ENCODE peak calls at places on chromosomes 12 and 14, in ten cellular contexts. P is RWPE2, O is mucosa of descending colon, G is A549, D is right lobe of liver, Y is fibroblast of mammary gland, X is epithelial cell of esophagus, F is Peyer's patch, K is keratinocyte, J is fibroblast of lung. Q is an unnamed sample.

GRCh38 chr14:53411110-53411509 is 258.0 kb upstream of the DDHD1 start:
- DNase-seq in P (no peak), O (no peak), J (peak; percentile 90), G (no peak), Y (peak; percentile 79), F (no peak), X (peak; percentile 11), K (no peak), D (no peak), Q (peak; percentile 94)

GRCh38 chr14:36652542-36653201 is 9.0 kb upstream of the PAX9 start:
- DNase-seq in D (no peak), P (no peak), G (no peak), F (no peak), O (no peak), X (peak; percentile 28), J (no peak), Y (peak; percentile 16), K (no peak), Q (no peak)

GRCh38 chr12:6627598-6627997 is 8.2 kb downstream of the LPAR5 start:
- DNase-seq in J (no peak), K (no peak), X (no peak), D (no peak), P (no peak), Y (no peak), O (no peak), G (no peak), F (no peak), Q (no peak)

GRCh38 chr12:67705394-67706370 is 57.1 kb downstream of the DYRK2 start:
- DNase-seq in X (no peak), G (peak; percentile 62), Y (peak; percentile 84), D (no peak), J (peak; percentile 68), P (no peak), K (no peak), O (no peak), F (no peak), Q (peak; percentile 89)

GRCh38 chr14:84482256-84483071 is 1047.5 kb upstream of the FLRT2 start:
- DNase-seq in F (no peak), K (peak; percentile 9), G (no peak), J (peak; percentile 61), D (no peak), X (peak; percentile 25), P (no peak), O (no peak), Y (peak; percentile 38), Q (peak; percentile 70)

GRCh38 chr12:109422251-109422650 is 54.8 kb downstream of the KCTD10 start:
- DNase-seq in K (no peak), P (no peak), O (no peak), X (no peak), J (no peak), D (no peak), Y (no peak), G (no peak), F (no peak), Q (no peak)

GRCh38 chr14:102155150-102155549 is 15.5 kb downstream of the WDR20 start:
- DNase-seq in X (no peak), K (no peak), J (peak; percentile 16), D (no peak), F (no peak), G (no peak), O (no peak), P (no peak), Y (peak; percentile 37), Q (no peak)

GRCh38 chr12:54306925-54307731 is 6.3 kb upstream of the NFE2 start:
- DNase-seq in G (peak; percentile 91), O (peak; percentile 96), X (peak; percentile 97), K (peak; percentile 84), Y (peak; percentile 57), J (peak; percentile 67), F (peak; percentile 91), D (peak; percentile 90), P (peak; percentile 95), Q (peak; percentile 50)

GRCh38 chr12:119202544-119202943 is 23.8 kb downstream of the HSPB8 start:
- DNase-seq in G (no peak), D (no peak), F (no peak), X (no peak), O (no peak), K (no peak), P (no peak), Y (no peak), J (no peak), Q (no peak)

GRCh38 chr14:100317897-100318808 is 5.0 kb upstream of the SLC25A47 start:
- DNase-seq in F (peak; percentile 77), X (peak; percentile 34), J (peak; percentile 46), P (no peak), G (peak; percentile 63), O (peak; percentile 77), K (no peak), D (no peak), Y (peak; percentile 49), Q (peak; percentile 44)

GRCh38 chr12:131327521-131328488 is 374.1 kb downstream of the ADGRD1 start:
- DNase-seq in D (peak; percentile 43), X (no peak), O (no peak), K (no peak), F (no peak), Y (no peak), J (no peak), P (no peak), G (peak; percentile 18), Q (no peak)

GRCh38 chr12:1574863-1575254 is 19.5 kb downstream of the FBXL14 start:
- DNase-seq in O (no peak), F (no peak), G (no peak), D (no peak), J (no peak), K (no peak), X (no peak), Y (no peak), P (no peak), Q (no peak)

DNA sequence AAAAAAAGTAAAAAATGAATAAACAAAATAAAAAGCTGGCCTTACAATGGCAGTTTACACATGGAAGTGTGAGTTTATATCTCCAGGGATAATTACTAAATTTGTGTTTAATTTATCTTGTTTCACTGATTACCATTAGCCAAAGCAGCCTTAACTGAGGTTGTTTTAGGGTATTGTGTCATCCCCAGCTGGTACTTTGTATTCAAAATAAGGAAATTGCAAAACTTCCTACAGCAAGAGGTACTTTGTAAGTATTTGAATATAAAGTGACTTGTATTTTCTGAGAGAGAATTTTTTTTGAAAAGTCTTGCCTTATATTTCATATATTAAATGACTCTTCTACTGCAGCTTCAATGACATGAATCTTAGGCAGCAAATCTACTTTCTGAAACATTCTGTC is 6.6 kb downstream of the FNTB start:
- DNase-seq in F (no peak), J (no peak), K (no peak), G (no peak), X (no peak), O (no peak), D (no peak), P (no peak), Y (no peak), Q (no peak)
- TF ChIP-seq CTCF in F (no peak), J (no peak), K (no peak), G (no peak), X (no peak), O (no peak), D (no peak), P (no peak), Y (no peak), Q (no peak)

DNA sequence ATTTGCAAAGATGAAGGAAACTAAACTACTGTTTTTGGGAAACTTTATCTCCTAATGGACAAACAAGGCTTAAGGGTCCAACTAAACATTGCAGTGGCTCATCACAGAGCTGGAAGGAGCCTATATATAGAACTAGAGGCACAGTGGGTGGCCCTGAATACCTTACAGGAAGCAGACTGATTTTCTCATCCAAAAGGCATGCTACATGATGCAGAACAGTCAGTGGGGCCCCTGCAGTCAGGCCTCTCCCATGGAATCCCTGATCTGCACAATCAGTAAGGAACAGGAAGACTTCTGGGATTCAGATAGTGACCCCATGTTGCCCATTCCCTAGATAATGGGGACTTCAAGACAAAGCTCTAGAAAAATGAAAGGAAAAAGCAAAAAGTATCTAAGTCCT is 1.9 kb upstream of the LLPH start:
- DNase-seq in G (peak; percentile 61), O (no peak), D (no peak), F (no peak), J (peak; percentile 35), Y (peak; percentile 39), K (no peak), P (no peak), X (peak; percentile 86), Q (peak; percentile 80)
- H3K4me3 ChIP-seq in G (no peak overlapping the region), O (no peak overlapping the region), D (no peak overlapping the region), F (no peak overlapping the region), J (no peak overlapping the region), Y (no peak overlapping the region), K (no peak overlapping the region), P (no peak overlapping the region), X (no peak overlapping the region), Q (no peak overlapping the region)

DNA sequence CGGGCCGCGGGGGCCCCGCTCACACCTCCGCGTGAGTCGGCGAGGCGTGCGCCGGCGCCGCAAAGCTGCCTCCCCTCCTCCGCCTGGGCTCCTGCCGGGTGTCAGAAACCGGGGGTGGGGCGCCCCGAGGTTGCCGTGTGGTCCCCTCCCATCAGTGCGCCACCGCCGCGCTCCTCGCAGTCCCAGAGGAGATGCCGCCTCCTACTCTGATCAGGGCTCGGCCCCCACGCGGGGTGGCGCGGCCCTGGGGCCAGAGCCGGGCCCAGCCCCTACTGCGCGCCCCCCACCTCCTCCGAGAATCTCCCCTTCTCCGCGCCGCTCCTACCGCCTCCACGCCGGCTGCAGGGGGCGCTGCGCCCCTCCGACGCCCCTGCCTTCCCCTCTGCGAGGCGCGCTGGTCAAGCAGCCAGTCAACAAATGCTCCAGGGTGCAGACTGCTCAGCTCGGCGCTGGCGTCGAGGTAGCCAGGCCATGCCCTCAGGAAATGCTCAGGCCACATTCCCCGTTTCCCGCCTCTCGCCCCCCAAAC is 467 bp upstream of the JAG2 start:
- DNase-seq in P (no peak), F (peak; percentile 63), X (peak; percentile 58), K (no peak), O (no peak), J (no peak), Y (no peak), G (peak; percentile 68), D (no peak), Q (no peak)
- TF ChIP-seq CTCF in P (peak; percentile 35), F (peak; percentile 34), X (peak; percentile 29), K (peak; percentile 38), O (peak; percentile 14), J (peak; percentile 30), Y (peak; percentile 23), G (peak; percentile 52), D (peak; percentile 38), Q (peak; percentile 23)

GRCh38 chr14:63204407-63205280 is at the start of gene RHOJ:
- DNase-seq in X (no peak), O (no peak), G (no peak), Y (peak; percentile 2), P (no peak), F (peak; percentile 44), J (peak; percentile 47), K (no peak), D (no peak), Q (no peak)

GRCh38 chr14:63205281-63205575 is 985 bp downstream of the RHOJ start:
- DNase-seq in P (no peak), G (no peak), K (no peak), F (no peak), X (no peak), J (peak; percentile 47), O (no peak), D (no peak), Y (peak; percentile 8), Q (no peak)

GRCh38 chr14:63203618-63204406 is 431 bp upstream of the RHOJ start:
- DNase-seq in J (peak; percentile 99), P (no peak), D (peak; percentile 55), X (peak; percentile 85), O (peak; percentile 58), F (peak; percentile 46), K (no peak), G (peak; percentile 37), Y (peak; percentile 88), Q (peak; percentile 96)

GRCh38 chr14:63203015-63203414 is 1.2 kb upstream of the RHOJ start:
- DNase-seq in F (no peak), D (no peak), K (no peak), J (no peak), X (no peak), P (no peak), G (no peak), O (no peak), Y (no peak), Q (no peak)

GRCh38 chr14:63205850-63206249 is 1.6 kb downstream of the RHOJ start:
- DNase-seq in G (no peak), P (no peak), D (no peak), J (peak; percentile 35), Y (no peak), F (no peak), O (no peak), K (no peak), X (no peak), Q (no peak)
- H3K4me3 ChIP-seq in G (no peak overlapping the region), P (no peak overlapping the region), D (no peak overlapping the region), J (peak overlapping the region; percentile 42), Y (no peak overlapping the region), F (no peak overlapping the region), O (no peak overlapping the region), K (no peak overlapping the region), X (no peak overlapping the region), Q (peak overlapping the region; percentile 66)